ENCODE peak calls at places on chromosomes 2 and 18, in five cellular contexts. One of them, this sample, is unnamed.

GRCh38 chr2:219177594-219178376 is at the start of gene RETREG2:
- DNase-seq in HFF-Myc: no peak
- DNase-seq in bronchial epithelial cell: peak; percentile 90
- DNase-seq in fibroblast of lung: peak; percentile 85
- DNase-seq in cardiac muscle cell: peak; percentile 94
- DNase-seq in this sample: peak; percentile 61

GRCh38 chr2:44075536-44075935 is 79.7 kb upstream of the LRPPRC start:
- DNase-seq in HFF-Myc: no peak
- DNase-seq in bronchial epithelial cell: no peak
- DNase-seq in fibroblast of lung: peak; percentile 44
- DNase-seq in cardiac muscle cell: peak; percentile 54
- DNase-seq in this sample: no peak

GRCh38 chr2:106115250-106115649 is 78.9 kb downstream of the UXS1 start:
- DNase-seq in HFF-Myc: peak; percentile 44
- DNase-seq in bronchial epithelial cell: peak; percentile 50
- DNase-seq in fibroblast of lung: peak; percentile 67
- DNase-seq in cardiac muscle cell: peak; percentile 46
- DNase-seq in this sample: no peak

GRCh38 chr2:149690825-149691224 is 103.2 kb upstream of the MMADHC start:
- DNase-seq in HFF-Myc: no peak
- DNase-seq in bronchial epithelial cell: no peak
- DNase-seq in fibroblast of lung: peak; percentile 26
- DNase-seq in cardiac muscle cell: no peak
- DNase-seq in this sample: no peak

GRCh38 chr2:12915792-12916191 is 199.1 kb downstream of the TRIB2 start:
- DNase-seq in HFF-Myc: no peak
- DNase-seq in bronchial epithelial cell: no peak
- DNase-seq in fibroblast of lung: peak; percentile 64
- DNase-seq in cardiac muscle cell: no peak
- DNase-seq in this sample: no peak

GRCh38 chr2:25567406-25567805 is 106.0 kb downstream of the DTNB start:
- DNase-seq in HFF-Myc: no peak
- DNase-seq in bronchial epithelial cell: peak; percentile 45
- DNase-seq in fibroblast of lung: peak; percentile 50
- DNase-seq in cardiac muscle cell: peak; percentile 67
- DNase-seq in this sample: no peak

GRCh38 chr2:239726091-239726591 is 299.0 kb downstream of the NDUFA10 start:
- DNase-seq in HFF-Myc: no peak
- DNase-seq in bronchial epithelial cell: no peak
- DNase-seq in fibroblast of lung: no peak
- DNase-seq in cardiac muscle cell: no peak
- DNase-seq in this sample: no peak

GRCh38 chr2:78175642-78176041 is 653.5 kb upstream of the LRRTM4 start:
- DNase-seq in HFF-Myc: no peak
- DNase-seq in bronchial epithelial cell: no peak
- DNase-seq in fibroblast of lung: no peak
- DNase-seq in cardiac muscle cell: no peak
- DNase-seq in this sample: no peak

GRCh38 chr2:1227289-1227900 is 185.9 kb upstream of the TPO start:
- DNase-seq in HFF-Myc: no peak
- DNase-seq in bronchial epithelial cell: no peak
- DNase-seq in fibroblast of lung: no peak
- DNase-seq in cardiac muscle cell: no peak
- DNase-seq in this sample: no peak

GRCh38 chr2:13560322-13560721 is 843.6 kb downstream of the TRIB2 start:
- DNase-seq in HFF-Myc: no peak
- DNase-seq in bronchial epithelial cell: no peak
- DNase-seq in fibroblast of lung: no peak
- DNase-seq in cardiac muscle cell: no peak
- DNase-seq in this sample: no peak

GRCh38 chr2:2520396-2520795 is 189.3 kb upstream of the MYT1L start:
- DNase-seq in HFF-Myc: no peak
- DNase-seq in bronchial epithelial cell: no peak
- DNase-seq in fibroblast of lung: no peak
- DNase-seq in cardiac muscle cell: no peak
- DNase-seq in this sample: no peak

GRCh38 chr2:23992931-23993330 is 17.0 kb upstream of the MFSD2B start:
- DNase-seq in HFF-Myc: no peak
- DNase-seq in bronchial epithelial cell: no peak
- DNase-seq in fibroblast of lung: no peak
- DNase-seq in cardiac muscle cell: no peak
- DNase-seq in this sample: no peak

GRCh38 chr2:102520009-102520408 is 47.0 kb downstream of the SLC9A4 start:
- DNase-seq in HFF-Myc: no peak
- DNase-seq in bronchial epithelial cell: peak; percentile 37
- DNase-seq in fibroblast of lung: no peak
- DNase-seq in cardiac muscle cell: peak; percentile 43
- DNase-seq in this sample: no peak

GRCh38 chr2:29254-29653 is 17.1 kb downstream of the FAM110C start:
- DNase-seq in HFF-Myc: no peak
- DNase-seq in bronchial epithelial cell: no peak
- DNase-seq in fibroblast of lung: no peak
- DNase-seq in cardiac muscle cell: no peak
- DNase-seq in this sample: no peak

GRCh38 chr18:48446582-48447225 is 37.5 kb upstream of the ZBTB7C start:
- DNase-seq in HFF-Myc: no peak
- DNase-seq in bronchial epithelial cell: peak; percentile 51
- DNase-seq in fibroblast of lung: peak; percentile 56
- DNase-seq in cardiac muscle cell: peak; percentile 87
- DNase-seq in this sample: peak; percentile 32

GRCh38 chr18:11976882-11977281 is 4.4 kb upstream of the IMPA2 start:
- DNase-seq in HFF-Myc: no peak
- DNase-seq in bronchial epithelial cell: peak; percentile 39
- DNase-seq in fibroblast of lung: peak; percentile 39
- DNase-seq in cardiac muscle cell: peak; percentile 66
- DNase-seq in this sample: no peak

GRCh38 chr2:100269889-100270288 is 52.4 kb downstream of the LONRF2 start:
- DNase-seq in HFF-Myc: no peak
- DNase-seq in bronchial epithelial cell: no peak
- DNase-seq in fibroblast of lung: no peak
- DNase-seq in cardiac muscle cell: no peak
- DNase-seq in this sample: no peak

GRCh38 chr2:7073901-7074300 is 156.7 kb downstream of the RNF144A start:
- DNase-seq in HFF-Myc: no peak
- DNase-seq in bronchial epithelial cell: no peak
- DNase-seq in fibroblast of lung: no peak
- DNase-seq in cardiac muscle cell: no peak
- DNase-seq in this sample: no peak

GRCh38 chr2:223459328-223459939 is 142.7 kb downstream of the SCG2 start:
- DNase-seq in HFF-Myc: no peak
- DNase-seq in bronchial epithelial cell: peak; percentile 29
- DNase-seq in fibroblast of lung: peak; percentile 38
- DNase-seq in cardiac muscle cell: peak; percentile 60
- DNase-seq in this sample: no peak

GRCh38 chr2:20326163-20326780 is 24.4 kb downstream of the PUM2 start:
- DNase-seq in HFF-Myc: peak; percentile 27
- DNase-seq in bronchial epithelial cell: peak; percentile 65
- DNase-seq in fibroblast of lung: peak; percentile 55
- DNase-seq in cardiac muscle cell: peak; percentile 69
- DNase-seq in this sample: no peak

GRCh38 chr18:27363918-27364317 is 178.8 kb upstream of the CHST9 start:
- DNase-seq in HFF-Myc: no peak
- DNase-seq in bronchial epithelial cell: peak; percentile 50
- DNase-seq in fibroblast of lung: peak; percentile 20
- DNase-seq in cardiac muscle cell: peak; percentile 20
- DNase-seq in this sample: no peak

GRCh38 chr2:9738718-9739496 is 104.4 kb upstream of the TAF1B start:
- DNase-seq in HFF-Myc: no peak
- DNase-seq in bronchial epithelial cell: no peak
- DNase-seq in fibroblast of lung: no peak
- DNase-seq in cardiac muscle cell: peak; percentile 66
- DNase-seq in this sample: no peak

GRCh38 chr18:76259012-76259568 is 236.0 kb downstream of the ZNF516 start:
- DNase-seq in HFF-Myc: no peak
- DNase-seq in bronchial epithelial cell: no peak
- DNase-seq in fibroblast of lung: no peak
- DNase-seq in cardiac muscle cell: peak; percentile 16
- DNase-seq in this sample: no peak

GRCh38 chr2:9769171-9770005 is 73.9 kb upstream of the TAF1B start:
- DNase-seq in HFF-Myc: no peak
- DNase-seq in bronchial epithelial cell: no peak
- DNase-seq in fibroblast of lung: peak; percentile 57
- DNase-seq in cardiac muscle cell: no peak
- DNase-seq in this sample: no peak

DNA sequence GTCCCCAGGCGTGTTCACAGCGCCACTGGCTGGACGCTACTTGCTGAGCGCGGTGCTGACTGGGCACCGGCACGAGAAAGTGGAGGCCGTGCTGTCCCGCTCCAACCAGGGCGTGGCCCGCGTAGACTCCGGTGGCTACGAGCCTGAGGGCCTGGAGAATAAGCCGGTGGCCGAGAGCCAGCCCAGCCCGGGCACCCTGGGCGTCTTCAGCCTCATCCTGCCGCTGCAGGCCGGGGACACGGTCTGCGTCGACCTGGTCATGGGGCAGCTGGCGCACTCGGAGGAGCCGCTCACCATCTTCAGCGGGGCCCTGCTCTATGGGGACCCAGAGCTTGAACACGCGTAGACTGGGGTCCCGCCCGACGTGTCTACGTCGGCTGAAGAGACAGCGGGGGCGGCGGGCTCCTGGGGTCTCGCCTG is 892 bp upstream of the KHK start:
- DNase-seq in HFF-Myc: no peak
- DNase-seq in bronchial epithelial cell: peak; percentile 46
- DNase-seq in fibroblast of lung: peak; percentile 70
- DNase-seq in cardiac muscle cell: peak; percentile 72
- DNase-seq in this sample: no peak
- H3K4me3 ChIP-seq in HFF-Myc: peak overlapping the region; percentile 39
- H3K4me3 ChIP-seq in bronchial epithelial cell: peak overlapping the region; percentile 64
- H3K4me3 ChIP-seq in fibroblast of lung: peak overlapping the region; percentile 12
- H3K4me3 ChIP-seq in cardiac muscle cell: peak overlapping the region; percentile 46
- H3K4me3 ChIP-seq in this sample: peak overlapping the region; percentile 56

GRCh38 chr2:28768422-28768821 is 16.8 kb downstream of the PPP1CB start:
- DNase-seq in HFF-Myc: no peak
- DNase-seq in bronchial epithelial cell: no peak
- DNase-seq in fibroblast of lung: no peak
- DNase-seq in cardiac muscle cell: no peak
- DNase-seq in this sample: no peak

GRCh38 chr2:28772351-28772750 is 20.7 kb downstream of the PPP1CB start:
- DNase-seq in HFF-Myc: no peak
- DNase-seq in bronchial epithelial cell: no peak
- DNase-seq in fibroblast of lung: no peak
- DNase-seq in cardiac muscle cell: no peak
- DNase-seq in this sample: peak; percentile 71

GRCh38 chr2:28766070-28766469 is 14.4 kb downstream of the PPP1CB start:
- DNase-seq in HFF-Myc: no peak
- DNase-seq in bronchial epithelial cell: no peak
- DNase-seq in fibroblast of lung: no peak
- DNase-seq in cardiac muscle cell: no peak
- DNase-seq in this sample: no peak

GRCh38 chr2:28767367-28767766 is 15.7 kb downstream of the PPP1CB start:
- DNase-seq in HFF-Myc: no peak
- DNase-seq in bronchial epithelial cell: no peak
- DNase-seq in fibroblast of lung: no peak
- DNase-seq in cardiac muscle cell: no peak
- DNase-seq in this sample: no peak

DNA sequence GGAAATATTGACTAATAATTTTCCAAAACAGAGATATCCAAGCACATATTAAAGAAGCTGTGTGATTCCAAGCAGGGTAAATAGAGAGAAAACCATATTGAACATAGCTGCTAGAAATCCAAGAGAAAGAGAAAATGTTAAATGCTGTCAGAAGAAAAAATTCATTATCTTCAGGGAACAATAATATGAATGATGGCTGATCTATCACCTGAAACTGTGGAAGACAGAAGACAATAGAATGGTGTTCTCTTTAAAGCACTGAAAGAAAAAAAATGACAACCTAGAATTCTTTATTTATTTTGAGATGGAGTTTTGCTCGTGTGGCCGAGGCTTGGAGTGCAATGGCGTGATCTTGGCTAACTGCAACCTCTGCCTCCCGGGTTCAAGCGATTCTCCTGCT is 17.3 kb downstream of the PPP1CB start:
- DNase-seq in HFF-Myc: no peak
- DNase-seq in bronchial epithelial cell: no peak
- DNase-seq in fibroblast of lung: no peak
- DNase-seq in cardiac muscle cell: no peak
- DNase-seq in this sample: no peak
- TF ChIP-seq CTCF in HFF-Myc: no peak
- TF ChIP-seq CTCF in bronchial epithelial cell: no peak
- TF ChIP-seq CTCF in fibroblast of lung: no peak
- TF ChIP-seq CTCF in cardiac muscle cell: no peak
- TF ChIP-seq CTCF in this sample: no peak

DNA sequence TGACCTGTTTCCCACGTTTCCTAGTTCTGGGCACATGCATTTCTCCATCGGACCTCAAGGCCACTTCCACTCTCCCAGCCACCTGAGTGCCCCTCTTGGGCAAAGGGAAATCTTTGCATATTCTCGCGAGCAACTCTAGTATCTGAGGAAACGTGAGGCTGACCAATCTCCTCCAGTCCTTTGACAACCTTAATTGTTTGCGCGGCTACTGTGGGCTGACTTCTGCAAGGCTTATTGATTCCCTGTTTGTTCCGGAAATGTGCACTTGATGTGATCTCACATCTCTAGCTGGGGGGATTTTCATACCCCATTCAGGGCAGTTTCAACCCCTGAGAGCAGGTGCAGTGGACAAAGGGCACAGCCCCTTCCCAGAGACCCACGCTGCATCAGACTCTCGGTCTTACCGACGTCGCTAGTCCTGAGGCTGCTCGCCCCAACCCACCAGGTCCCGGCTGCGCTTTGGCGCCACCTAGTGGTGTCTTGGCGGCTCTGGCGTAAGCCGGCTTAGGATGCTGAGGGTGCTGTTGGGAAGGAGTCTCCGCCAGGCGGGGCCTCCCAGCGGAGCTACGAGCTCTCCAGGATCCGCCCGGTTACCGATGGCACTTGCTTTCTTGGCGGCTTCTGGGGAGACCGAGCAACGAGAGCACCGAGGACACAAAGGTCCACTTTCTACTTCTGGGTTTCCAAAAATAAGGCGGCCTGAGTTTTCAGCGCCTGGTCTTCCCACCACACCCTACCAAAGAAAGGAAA is 24.8 kb upstream of the SPR start:
- DNase-seq in HFF-Myc: peak; percentile 67
- DNase-seq in bronchial epithelial cell: peak; percentile 84
- DNase-seq in fibroblast of lung: peak; percentile 77
- DNase-seq in cardiac muscle cell: peak; percentile 94
- DNase-seq in this sample: peak; percentile 41
- H3K4me3 ChIP-seq in HFF-Myc: peak overlapping the region; percentile 18
- H3K4me3 ChIP-seq in bronchial epithelial cell: peak overlapping the region; percentile 1
- H3K4me3 ChIP-seq in fibroblast of lung: peak overlapping the region; percentile 47
- H3K4me3 ChIP-seq in cardiac muscle cell: no peak overlapping the region
- H3K4me3 ChIP-seq in this sample: peak overlapping the region; percentile 25

DNA sequence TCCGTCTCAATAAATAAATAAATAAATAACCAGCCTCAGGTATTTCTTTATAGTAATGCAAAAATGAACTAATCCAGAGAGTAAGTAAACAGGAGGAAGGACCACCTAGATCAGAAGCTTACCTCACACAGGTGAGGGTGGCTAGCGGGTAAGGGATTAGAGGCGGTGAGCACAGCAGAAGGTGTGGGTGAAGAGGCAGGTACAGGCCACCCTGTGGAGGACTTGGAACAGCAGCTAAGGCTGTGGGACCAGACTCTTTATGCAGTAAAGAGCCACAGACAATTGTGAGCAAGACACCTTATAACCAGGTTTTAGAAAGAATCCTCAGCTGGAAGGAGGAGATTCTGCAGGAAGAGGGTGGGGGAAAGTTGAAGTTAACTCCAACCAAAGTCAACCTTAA is 34.2 kb upstream of the TTR start:
- DNase-seq in HFF-Myc: no peak
- DNase-seq in bronchial epithelial cell: no peak
- DNase-seq in fibroblast of lung: no peak
- DNase-seq in cardiac muscle cell: no peak
- DNase-seq in this sample: no peak
- TF ChIP-seq CTCF in HFF-Myc: no peak
- TF ChIP-seq CTCF in bronchial epithelial cell: no peak
- TF ChIP-seq CTCF in fibroblast of lung: no peak
- TF ChIP-seq CTCF in cardiac muscle cell: no peak
- TF ChIP-seq CTCF in this sample: no peak

GRCh38 chr2:174631009-174631981 is 33.7 kb upstream of the WIPF1 start:
- DNase-seq in HFF-Myc: no peak
- DNase-seq in bronchial epithelial cell: no peak
- DNase-seq in fibroblast of lung: peak; percentile 97
- DNase-seq in cardiac muscle cell: peak; percentile 80
- DNase-seq in this sample: no peak
- H3K4me3 ChIP-seq in HFF-Myc: no peak overlapping the region
- H3K4me3 ChIP-seq in bronchial epithelial cell: no peak overlapping the region
- H3K4me3 ChIP-seq in fibroblast of lung: no peak overlapping the region
- H3K4me3 ChIP-seq in cardiac muscle cell: no peak overlapping the region
- H3K4me3 ChIP-seq in this sample: no peak overlapping the region

This sample was measured in LNCaP clone FGC.